ENCODE peak calls at places on chromosomes 11 and 22, in ten cellular contexts. F is endodermal cell; X is AG09309; D is WERI-Rb-1; C is HFFc6; O is Panc1; S is right atrium auricular region; M is CD8-positive, alpha-beta T cell; G is astrocyte of the cerebellum; Y is HL-60. R is an unnamed sample.

GRCh38 chr11:2673250-2673610 is 26.6 kb downstream of the KCNQ1OT1 start:
- DNase-seq in F (peak), M (no peak), D (no peak), O (no peak), X (no peak), S (peak), Y (no peak), G (no peak), C (no peak), R (no peak)

GRCh38 chr11:61912991-61913698 is 4.2 kb downstream of the RAB3IL1 start:
- DNase-seq in O (no peak), G (no peak), D (no peak), C (no peak), Y (no peak), M (no peak), F (peak), S (no peak), X (no peak), R (no peak)

GRCh38 chr11:129143335-129143734 is 48.8 kb downstream of the ARHGAP32 start:
- DNase-seq in C (peak), X (peak), F (no peak), M (no peak), D (no peak), S (peak), G (peak), O (peak), Y (no peak), R (peak)

GRCh38 chr11:125623064-125623463 is 1.9 kb upstream of the CHEK1 start:
- DNase-seq in C (no peak), F (no peak), S (no peak), D (no peak), O (no peak), M (no peak), X (no peak), Y (no peak), G (no peak), R (no peak)

GRCh38 chr11:66283461-66284105 is 5.4 kb downstream of the YIF1A start:
- DNase-seq in C (no peak), M (no peak), Y (no peak), G (no peak), X (no peak), D (no peak), F (no peak), O (no peak), S (no peak), R (no peak)

GRCh38 chr11:116844722-116845121 is 7.3 kb upstream of the APOA1 start:
- DNase-seq in Y (no peak), C (no peak), M (no peak), G (no peak), F (no peak), X (no peak), O (no peak), S (no peak), D (no peak), R (no peak)

GRCh38 chr22:37254206-37254866 is 10.3 kb upstream of the RAC2 start:
- DNase-seq in C (peak), F (peak), Y (no peak), X (no peak), S (no peak), D (no peak), M (no peak), O (no peak), G (peak), R (no peak)

GRCh38 chr22:22546490-22546889 is 12.6 kb downstream of the PRAME start:
- DNase-seq in O (no peak), X (no peak), C (no peak), G (no peak), F (no peak), D (no peak), S (no peak), Y (peak), M (no peak), R (no peak)

GRCh38 chr22:50268655-50269113 is 1.5 kb downstream of the MAPK11 start:
- DNase-seq in X (no peak), G (no peak), S (no peak), C (no peak), Y (no peak), O (no peak), F (no peak), M (no peak), D (no peak), R (no peak)

DNA sequence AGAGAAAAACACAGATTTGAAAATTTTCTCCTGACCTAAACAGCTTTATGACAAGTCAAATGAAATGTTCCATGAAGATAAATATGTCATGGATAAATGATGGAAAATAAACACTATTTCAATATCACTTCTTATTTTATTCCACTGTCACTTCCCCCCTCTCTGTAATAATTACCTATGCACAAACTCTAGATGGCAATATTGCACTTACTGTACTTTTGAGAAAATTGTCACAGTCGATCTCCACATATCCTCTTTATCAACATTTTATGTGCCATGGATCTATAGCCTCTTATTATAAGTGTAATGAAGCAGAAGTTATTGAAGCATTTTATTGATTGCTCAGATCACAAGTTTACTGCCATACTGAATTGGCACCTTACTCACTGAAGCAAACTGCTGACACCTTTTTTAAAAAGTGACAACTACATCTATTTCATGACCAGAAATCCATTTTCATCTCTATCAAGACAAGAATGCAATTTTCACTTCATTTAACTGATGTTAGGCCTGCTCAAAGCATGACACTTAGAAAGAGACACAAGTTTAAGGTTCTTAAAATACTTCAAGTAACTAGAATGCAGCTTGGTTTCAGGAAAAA is 133.4 kb downstream of the DCDC1 start:
- DNase-seq in X (no peak), C (no peak), F (no peak), Y (no peak), S (no peak), G (no peak), D (no peak), M (no peak), O (no peak), R (no peak)
- TF ChIP-seq CTCF in X (peak), C (peak), F (peak), Y (peak), S (no peak), G (peak), D (no peak), M (peak), O (peak), R (peak)

DNA sequence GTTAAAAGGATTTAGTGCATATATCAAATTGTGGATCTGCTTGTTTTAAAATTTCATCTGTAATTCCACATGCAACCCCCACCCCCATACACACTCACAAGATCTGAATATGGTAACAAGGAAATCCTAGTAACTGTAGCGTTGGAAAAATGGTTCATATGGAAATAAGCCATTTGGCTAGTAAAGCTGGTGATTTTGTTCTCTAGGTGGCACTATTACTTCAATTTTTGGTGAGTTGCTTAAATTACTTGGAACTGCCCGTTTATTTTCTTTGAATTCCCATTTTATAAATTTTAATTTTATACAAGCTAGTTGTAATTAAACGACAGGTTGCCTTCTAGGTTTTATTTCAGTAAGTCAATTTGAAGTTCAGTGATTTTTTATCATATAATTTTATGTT is 5.3 kb downstream of the BDNF start:
- DNase-seq in G (no peak), Y (no peak), O (no peak), M (no peak), C (no peak), D (no peak), X (no peak), F (no peak), S (no peak), R (no peak)
- TF ChIP-seq CTCF in G (peak), Y (peak), O (peak), M (no peak), C (peak), D (no peak), X (peak), F (peak), S (no peak), R (peak)

DNA sequence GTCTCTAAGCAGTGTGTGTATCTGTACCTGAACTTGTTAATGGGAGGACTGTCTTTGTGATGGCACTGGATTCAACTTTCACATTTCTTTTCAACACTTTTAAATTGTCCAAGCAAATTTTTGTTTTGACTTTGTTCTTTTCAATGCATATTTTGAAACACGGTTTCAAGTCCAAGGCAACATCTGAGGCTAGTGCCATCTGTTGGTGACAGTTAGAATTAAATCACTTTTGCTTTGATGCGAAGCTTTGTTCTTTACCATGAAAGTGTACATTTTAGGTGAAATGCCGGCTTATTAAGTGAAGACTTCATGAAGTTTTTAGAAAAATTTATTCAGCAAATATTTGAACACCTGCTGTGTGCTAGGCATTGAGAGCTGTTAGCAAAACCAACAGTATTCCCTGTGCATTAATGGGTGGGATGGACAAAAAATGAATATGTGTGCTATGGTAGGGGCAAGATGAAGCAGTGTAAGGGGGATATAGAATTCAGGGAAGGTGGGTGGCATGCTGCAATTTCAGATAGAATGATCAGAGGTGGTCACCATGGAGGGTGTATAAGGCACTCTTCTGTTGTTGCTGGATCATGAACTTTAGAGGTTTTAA is 70.2 kb downstream of the DDX10 start:
- DNase-seq in G (no peak), C (no peak), X (no peak), Y (no peak), M (no peak), S (no peak), O (peak), D (no peak), F (no peak), R (no peak)
- TF ChIP-seq CTCF in G (peak), C (peak), X (peak), Y (peak), M (peak), S (no peak), O (peak), D (peak), F (peak), R (peak)

GRCh38 chr11:57763568-57763967 is 2.0 kb downstream of the CTNND1 start:
- DNase-seq in C (peak), X (no peak), G (no peak), M (no peak), Y (no peak), F (no peak), O (no peak), S (no peak), D (no peak), R (no peak)
- TF ChIP-seq CTCF in C (peak), X (peak), G (peak), M (no peak), Y (no peak), F (peak), O (peak), S (no peak), D (no peak), R (peak)

GRCh38 chr11:17188675-17189074 is 19.1 kb downstream of the PIK3C2A start:
- DNase-seq in M (no peak), Y (no peak), X (no peak), O (no peak), G (no peak), D (no peak), F (peak), C (no peak), S (no peak), R (no peak)
- TF ChIP-seq CTCF in M (no peak), Y (no peak), X (no peak), O (no peak), G (no peak), D (no peak), F (peak), C (no peak), S (no peak), R (no peak)

GRCh38 chr22:47570300-47570685 is 807.8 kb downstream of the TBC1D22A start:
- DNase-seq in F (no peak), M (no peak), Y (no peak), S (no peak), X (no peak), D (no peak), G (no peak), C (no peak), O (no peak), R (peak)
- TF ChIP-seq CTCF in F (no peak), M (no peak), Y (no peak), S (no peak), X (no peak), D (no peak), G (no peak), C (no peak), O (no peak), R (no peak)

DNA sequence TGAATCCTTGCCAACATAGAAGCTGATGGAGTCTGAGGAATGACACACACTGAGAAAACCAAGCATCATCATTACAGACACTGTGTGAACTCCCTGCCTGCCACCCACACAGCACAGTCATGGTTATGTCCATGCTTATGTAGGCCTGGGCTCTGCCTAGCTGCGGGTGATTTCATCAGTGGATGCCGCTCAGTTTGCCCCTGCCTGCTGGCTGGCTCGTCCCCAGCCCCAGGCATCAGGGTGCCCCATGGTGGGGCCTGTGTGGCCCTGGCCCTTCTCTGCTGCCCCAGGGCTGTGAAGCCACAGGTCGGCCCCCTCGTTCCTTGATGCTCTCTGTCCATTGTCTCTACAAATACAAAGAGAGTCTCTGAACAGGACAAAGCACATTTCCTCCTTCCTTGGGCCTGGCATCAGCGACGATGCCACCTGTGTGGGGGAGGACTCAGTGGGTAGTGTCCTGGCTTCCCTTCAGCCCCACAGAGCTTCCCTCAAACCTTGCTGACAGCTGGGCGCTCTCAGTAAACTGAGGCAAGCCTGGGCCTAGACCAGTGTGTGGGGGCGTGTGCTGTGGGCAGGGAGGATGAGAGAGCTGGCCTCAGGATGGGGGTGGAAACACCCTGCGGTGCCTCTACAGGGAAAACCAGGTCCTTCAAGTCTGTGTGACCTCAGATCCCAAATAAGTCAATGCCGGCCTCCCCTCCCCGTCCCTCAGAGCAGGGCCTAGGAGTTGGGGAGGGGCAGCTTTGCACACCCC is 20.0 kb upstream of the TUB start:
- DNase-seq in C (peak), O (no peak), Y (no peak), X (peak), D (no peak), F (no peak), G (no peak), M (no peak), S (peak), R (peak)
- TF ChIP-seq CTCF in C (no peak), O (no peak), Y (no peak), X (no peak), D (no peak), F (no peak), G (no peak), M (no peak), S (no peak), R (no peak)

R was measured in osteocyte.